ENCODE peak calls at places on chromosome 2, in eight cellular contexts. F is cardiac muscle cell, K is left ventricle myocardium inferior, N is HCT116, G is tibial artery, Z is pancreas, Q is Panc1, I is PC-9. R is an unnamed sample.

GRCh38 chr2:224039080-224039769 is at the start of gene SERPINE2:
- DNase-seq in K (peak; percentile 57), G (peak; percentile 51), N (peak; percentile 52), I (peak; percentile 91), Q (no peak), Z (no peak), F (peak; percentile 79), R (peak; percentile 51)

GRCh38 chr2:190696792-190697398 is 48.0 kb downstream of the NAB1 start:
- DNase-seq in Z (no peak), K (no peak), F (no peak), N (no peak), I (no peak), G (no peak), Q (no peak), R (no peak)

GRCh38 chr2:186695081-186695756 is 1.4 kb downstream of the FAM171B start:
- DNase-seq in K (no peak), F (no peak), I (no peak), Z (no peak), G (no peak), Q (no peak), N (no peak), R (peak; percentile 1)

GRCh38 chr2:33620-34019 is 12.7 kb downstream of the FAM110C start:
- DNase-seq in N (peak; percentile 79), G (no peak), Z (no peak), F (no peak), I (peak; percentile 56), K (no peak), Q (no peak), R (no peak)

GRCh38 chr2:16037808-16038457 is 97.6 kb downstream of the MYCN start:
- DNase-seq in I (no peak), K (no peak), G (no peak), Z (no peak), Q (no peak), F (no peak), N (no peak), R (no peak)

GRCh38 chr2:239006886-239007285 is 159.0 kb downstream of the TWIST2 start:
- DNase-seq in Q (peak; percentile 10), Z (no peak), N (no peak), K (no peak), I (peak; percentile 34), F (no peak), G (no peak), R (no peak)

GRCh38 chr2:39546937-39547336 is 109.9 kb upstream of the MAP4K3 start:
- DNase-seq in N (no peak), K (no peak), G (no peak), F (no peak), Q (no peak), I (no peak), Z (no peak), R (no peak)

GRCh38 chr2:105258835-105259350 is 17.4 kb downstream of the GPR45 start:
- DNase-seq in Q (no peak), Z (no peak), K (no peak), N (no peak), I (no peak), F (no peak), G (no peak), R (no peak)

GRCh38 chr2:128474014-128474961 is 155.6 kb upstream of the HS6ST1 start:
- DNase-seq in Q (no peak), G (no peak), Z (no peak), F (no peak), N (no peak), I (no peak), K (no peak), R (no peak)

GRCh38 chr2:17736989-17737388 is 16.6 kb downstream of the SMC6 start:
- DNase-seq in N (no peak), I (no peak), Q (no peak), F (no peak), Z (no peak), G (no peak), K (no peak), R (no peak)

GRCh38 chr2:108533832-108534576 is at the start of gene LIMS1:
- DNase-seq in Z (peak; percentile 95), K (peak; percentile 94), I (peak; percentile 93), G (peak; percentile 91), Q (no peak), F (peak; percentile 94), N (peak; percentile 83), R (peak; percentile 85)

GRCh38 chr2:212154392-212154791 is 384.2 kb downstream of the ERBB4 start:
- DNase-seq in N (no peak), I (no peak), G (no peak), F (peak; percentile 13), Z (no peak), Q (no peak), K (no peak), R (no peak)

GRCh38 chr2:162317910-162318279 is 589 bp downstream of the IFIH1 start:
- DNase-seq in Z (no peak), N (no peak), I (peak; percentile 27), Q (no peak), K (peak; percentile 15), G (no peak), F (no peak), R (no peak)

GRCh38 chr2:182049783-182050182 is 64.1 kb downstream of the PPP1R1C start:
- DNase-seq in Q (no peak), G (peak; percentile 24), K (no peak), N (no peak), Z (no peak), F (no peak), I (no peak), R (no peak)

GRCh38 chr2:127829845-127830246 is 18.9 kb upstream of the WDR33 start:
- DNase-seq in N (no peak), K (no peak), I (no peak), Z (no peak), Q (no peak), G (no peak), F (no peak), R (peak; percentile 67)

GRCh38 chr2:152336103-152336853 is 1.3 kb downstream of the FMNL2 start:
- DNase-seq in I (peak; percentile 41), Q (no peak), F (peak; percentile 49), K (peak; percentile 73), G (peak; percentile 83), Z (peak; percentile 45), N (no peak), R (peak; percentile 50)

GRCh38 chr2:173843526-173843925 is 121.6 kb downstream of the SP3 start:
- DNase-seq in Q (no peak), G (no peak), F (no peak), K (no peak), I (no peak), N (no peak), Z (no peak), R (no peak)

GRCh38 chr2:222320441-222321395 is 21.9 kb upstream of the PAX3 start:
- DNase-seq in Q (no peak), N (no peak), F (peak; percentile 66), G (no peak), Z (no peak), K (peak; percentile 59), I (no peak), R (no peak)

GRCh38 chr2:110157153-110157793 is 41.7 kb upstream of the MALL start:
- DNase-seq in G (no peak), K (no peak), Q (peak; percentile 66), F (peak; percentile 48), I (peak; percentile 31), Z (no peak), N (peak; percentile 66), R (no peak)

GRCh38 chr2:152402780-152403388 is 67.9 kb downstream of the FMNL2 start:
- DNase-seq in Q (no peak), F (no peak), K (no peak), Z (no peak), N (no peak), I (no peak), G (no peak), R (no peak)

GRCh38 chr2:239307921-239308620 is 92.7 kb downstream of the HDAC4 start:
- DNase-seq in K (no peak), N (no peak), F (no peak), Q (no peak), G (peak; percentile 18), I (no peak), Z (no peak), R (no peak)

DNA sequence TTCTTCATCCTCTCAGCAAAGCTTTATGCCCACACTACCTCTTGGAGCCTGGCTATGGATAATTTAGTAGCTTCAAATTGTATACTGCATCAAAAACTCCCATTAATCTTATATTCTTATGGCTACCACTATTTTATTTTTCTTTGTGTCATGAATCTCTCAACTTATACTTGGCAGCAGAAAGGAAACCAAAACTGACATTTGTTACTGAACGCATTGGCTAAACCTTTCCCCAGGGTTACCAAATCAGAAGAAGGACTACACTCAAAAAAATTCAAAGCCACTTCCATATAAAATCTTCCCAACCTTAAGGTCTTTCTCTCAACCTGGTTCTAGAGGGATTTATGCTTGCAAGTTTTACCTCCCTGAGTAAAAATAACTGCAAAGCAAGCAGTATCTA is 97.0 kb upstream of the REG3G start:
- DNase-seq in K (no peak), Z (no peak), G (no peak), F (no peak), N (no peak), I (no peak), Q (no peak), R (no peak)
- H3K4me3 ChIP-seq in K (no peak overlapping the region), Z (no peak overlapping the region), G (no peak overlapping the region), F (no peak overlapping the region), N (no peak overlapping the region), I (no peak overlapping the region), Q (no peak overlapping the region), R (no peak overlapping the region)

GRCh38 chr2:121895723-121896571 is 140.5 kb downstream of the TSN start:
- DNase-seq in F (no peak), K (no peak), N (no peak), Z (no peak), Q (no peak), I (no peak), G (no peak), R (no peak)
- H3K4me1 ChIP-seq in F (no peaks in the 10 kb centered on the region), K (no peaks in the 10 kb centered on the region), N (no peaks in the 10 kb centered on the region), Z (no peaks in the 10 kb centered on the region), Q (no peaks in the 10 kb centered on the region), I (no peaks in the 10 kb centered on the region), G (no peaks in the 10 kb centered on the region), R (no peaks in the 10 kb centered on the region)

GRCh38 chr2:66426250-66427064 is 8.5 kb upstream of the MEIS1 start:
- DNase-seq in Q (no peak), N (no peak), G (no peak), K (no peak), I (no peak), F (peak; percentile 61), Z (peak; percentile 32), R (no peak)
- H3K4me3 ChIP-seq in Q (peak overlapping the region; percentile 35), N (no peak overlapping the region), G (peak overlapping the region; percentile 47), K (peak overlapping the region; percentile 57), I (no peak overlapping the region), F (peak overlapping the region; percentile 58), Z (peak overlapping the region; percentile 35), R (no peak overlapping the region)

GRCh38 chr2:8544168-8544785 is 137.6 kb upstream of the ID2 start:
- DNase-seq in G (no peak), I (no peak), F (no peak), Q (no peak), N (no peak), K (no peak), Z (no peak), R (no peak)

GRCh38 chr2:8547284-8548064 is 134.4 kb upstream of the ID2 start:
- DNase-seq in F (no peak), K (peak; percentile 3), Z (no peak), Q (no peak), G (no peak), N (no peak), I (no peak), R (no peak)

GRCh38 chr2:8544786-8545631 is 136.8 kb upstream of the ID2 start:
- DNase-seq in I (no peak), G (peak; percentile 60), N (peak; percentile 6), F (no peak), K (peak; percentile 68), Z (no peak), Q (no peak), R (peak; percentile 36)

GRCh38 chr2:8546319-8547283 is 135.3 kb upstream of the ID2 start:
- DNase-seq in G (no peak), F (no peak), N (no peak), Z (no peak), K (peak; percentile 18), Q (no peak), I (no peak), R (no peak)

GRCh38 chr2:8545676-8546318 is 136.1 kb upstream of the ID2 start:
- DNase-seq in I (no peak), F (no peak), G (no peak), K (peak; percentile 17), Z (no peak), N (no peak), Q (no peak), R (no peak)
- H3K4me1 ChIP-seq in I (no peaks in the 10 kb centered on the region), F (peaks cover 44% of the 10 kb centered on the region), G (peaks cover 13% of the 10 kb centered on the region), K (peaks cover 28% of the 10 kb centered on the region), Z (no peaks in the 10 kb centered on the region), N (peaks cover 8% of the 10 kb centered on the region), Q (no peaks in the 10 kb centered on the region), R (peaks cover 10% of the 10 kb centered on the region)